ENCODE peak calls at places on chromosomes 1 and 21, in four cellular contexts. C is NT2/D1, J is IMR-90, I is neuronal stem cell. S is an unnamed sample. For H3K9me3, the result is how much of the 10 kb centered on the place peaks cover.

GRCh38 chr1:38025233-38025632 is 12.7 kb downstream of the UTP11 start:
- DNase-seq in C (no peak), J (no peak), I (no peak), S (no peak)

GRCh38 chr1:187842406-187843165 is 1013.8 kb downstream of the PLA2G4A start:
- DNase-seq in C (peak), J (peak), I (no peak), S (peak)

GRCh38 chr1:175383239-175383638 is 190.7 kb upstream of the KIAA0040 start:
- DNase-seq in C (no peak), J (no peak), I (no peak), S (no peak)

GRCh38 chr1:225958041-225958440 is 17.0 kb upstream of the LEFTY2 start:
- DNase-seq in C (no peak), J (no peak), I (no peak), S (no peak)

GRCh38 chr1:206809504-206810084 is 37.3 kb upstream of the IL10 start:
- DNase-seq in C (no peak), J (peak), I (no peak), S (peak)

GRCh38 chr1:17309701-17310640 is 2.0 kb downstream of the PADI4 start:
- DNase-seq in C (no peak), J (no peak), I (no peak), S (no peak)

GRCh38 chr1:186643600-186643999 is 36.6 kb downstream of the PTGS2 start:
- DNase-seq in C (no peak), J (peak), I (no peak), S (peak)

GRCh38 chr1:10459185-10459584 is 9.4 kb downstream of the CORT start:
- DNase-seq in C (no peak), J (peak), I (no peak), S (peak)

GRCh38 chr1:27366411-27367159 is at the start of gene MAP3K6:
- DNase-seq in C (peak), J (peak), I (peak), S (peak)

GRCh38 chr1:1373493-1374067 is 1.4 kb downstream of the AURKAIP1 start:
- DNase-seq in C (no peak), J (no peak), I (no peak), S (no peak)

GRCh38 chr1:74971982-74972381 is 162.2 kb upstream of the LHX8 start:
- DNase-seq in C (no peak), J (no peak), I (no peak), S (no peak)

GRCh38 chr1:102897537-102897936 is 210.8 kb downstream of the COL11A1 start:
- DNase-seq in C (no peak), J (peak), I (no peak), S (peak)

GRCh38 chr1:85088408-85088784 is 40.1 kb upstream of the MCOLN3 start:
- DNase-seq in C (no peak), J (no peak), I (no peak), S (no peak)

GRCh38 chr1:32208891-32209309 is at the start of gene DCDC2B:
- DNase-seq in C (no peak), J (peak), I (no peak), S (no peak)

GRCh38 chr1:15944308-15945010 is 31.4 kb downstream of the ZBTB17 start:
- DNase-seq in C (no peak), J (no peak), I (no peak), S (no peak)

DNA sequence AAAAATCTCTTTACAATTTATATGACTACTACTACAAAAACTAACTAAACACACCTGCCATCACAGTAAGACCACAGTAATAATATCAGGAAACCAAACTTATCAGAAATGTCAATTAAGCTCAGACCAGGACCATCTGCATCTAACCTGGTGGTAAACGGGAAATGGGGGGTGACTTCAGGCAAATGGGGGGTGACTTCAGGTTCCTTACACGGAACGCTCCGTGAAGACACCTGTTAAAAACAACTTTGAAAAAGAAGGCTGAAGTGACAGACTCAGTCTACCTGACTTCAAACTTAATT is 15.8 kb downstream of the PRDM15 start:
- DNase-seq in C (no peak), J (no peak), I (no peak), S (no peak)
- H3K9ac ChIP-seq in C (no peak), J (no peak), I (no peak), S (no peak)

GRCh38 chr1:227607336-227607898 is 44.1 kb downstream of the ZNF678 start:
- DNase-seq in C (no peak), J (no peak), I (no peak), S (no peak)

GRCh38 chr1:227612658-227613057 is 49.3 kb downstream of the ZNF678 start:
- DNase-seq in C (no peak), J (no peak), I (no peak), S (no peak)
- H3K9me3 ChIP-seq in C (under half), J (under half), I (under half), S (under half)

GRCh38 chr1:179958359-179958758 is 3.7 kb downstream of the CEP350 start:
- DNase-seq in C (no peak), J (no peak), I (no peak), S (no peak)
- H3K4me3 ChIP-seq in C (no peak), J (no peak), I (no peak), S (no peak)

DNA sequence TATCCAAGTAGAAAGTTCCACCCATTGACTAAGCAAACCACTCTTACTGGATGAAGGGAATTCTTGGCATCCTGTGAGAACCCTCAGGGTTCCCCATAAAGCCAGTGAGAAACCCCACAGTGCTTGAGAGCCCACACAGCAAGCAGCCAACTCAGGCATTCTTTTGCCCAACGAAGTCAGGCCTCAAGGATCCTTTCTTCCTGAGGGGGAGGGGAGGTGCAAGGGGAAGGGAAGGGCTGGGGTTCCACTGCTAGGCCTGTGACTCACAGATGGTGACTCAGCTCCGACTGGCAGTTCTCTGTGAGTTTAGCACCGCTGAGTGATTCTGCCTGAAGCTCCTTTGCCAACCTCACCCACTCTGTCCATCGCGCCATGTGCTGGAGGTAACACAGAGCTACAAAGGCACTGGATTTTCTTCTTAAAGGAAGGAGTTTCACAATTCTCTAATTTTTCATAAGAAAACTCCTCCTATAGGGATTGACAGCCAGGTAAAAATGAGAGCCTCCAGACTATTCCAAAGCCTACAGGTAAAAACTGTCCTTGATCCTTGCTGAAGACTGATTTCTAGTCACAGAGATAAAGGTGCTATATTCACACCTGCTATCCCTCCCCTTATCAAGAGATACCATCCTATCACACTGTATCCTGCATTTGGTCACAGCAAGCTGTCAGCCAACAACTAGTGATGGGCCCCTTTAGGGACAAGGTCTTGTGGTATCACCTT is 4.8 kb downstream of the ENO1 start:
- DNase-seq in C (peak), J (peak), I (no peak), S (peak)
- H3K9ac ChIP-seq in C (peak), J (no peak), I (no peak), S (peak)

GRCh38 chr21:18411565-18411964 is 8.0 kb upstream of the TMPRSS15 start:
- DNase-seq in C (no peak), J (no peak), I (peak), S (no peak)

DNA sequence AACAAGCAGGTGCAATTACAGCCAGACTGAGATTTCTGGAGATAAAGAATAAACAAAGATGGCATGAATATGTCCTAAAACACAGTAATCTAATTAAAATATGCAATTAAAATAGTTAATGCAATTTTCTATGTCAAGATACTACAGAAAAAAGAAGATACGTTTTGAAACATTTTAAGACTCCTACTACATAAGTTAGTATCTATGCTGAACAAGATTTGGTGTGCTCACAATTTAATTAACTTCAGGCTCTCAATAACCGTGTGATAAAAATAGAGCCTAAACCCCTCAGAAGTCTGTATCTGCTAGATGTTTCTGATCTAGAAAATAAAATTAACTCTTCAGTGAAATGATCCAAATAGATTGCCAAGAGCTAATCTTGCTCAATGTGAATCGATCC is 13.8 kb upstream of the TMPRSS15 start:
- DNase-seq in C (no peak), J (no peak), I (no peak), S (no peak)
- H3K9me3 ChIP-seq in C (under half), J (under half), I (under half), S (under half)

GRCh38 chr1:228810855-228811654 is 75.8 kb downstream of the RHOU start:
- DNase-seq in C (peak), J (no peak), I (no peak), S (no peak)
- H3K4me3 ChIP-seq in C (no peak), J (no peak), I (no peak), S (no peak)

S was measured in adipocyte.